ENCODE peak calls at places on chromosomes 1 and 21, in five cellular contexts. A is upper lobe of right lung; G is GM12865; P is neural crest cell; J is CD8-positive, alpha-beta T cell. K is an unnamed sample.

GRCh38 chr1:8871965-8872399 is 6.5 kb downstream of the ENO1 start:
- DNase-seq in A (no peak), G (no peak), P (no peak), J (no peak), K (no peak)

GRCh38 chr1:231485029-231485784 is 43.3 kb upstream of the TSNAX start:
- DNase-seq in A (no peak), G (no peak), P (no peak), J (no peak), K (no peak)

GRCh38 chr1:47481936-47482335 is 44.1 kb downstream of the FOXD2 start:
- DNase-seq in A (no peak), G (no peak), P (no peak), J (no peak), K (no peak)

GRCh38 chr1:152021557-152021956 is 15.2 kb downstream of the S100A11 start:
- DNase-seq in A (no peak), G (no peak), P (no peak), J (no peak), K (no peak)

GRCh38 chr1:164765557-164765956 is 206.6 kb downstream of the PBX1 start:
- DNase-seq in A (no peak), G (no peak), P (no peak), J (no peak), K (no peak)

GRCh38 chr1:9292361-9293240 is at the start of gene SPSB1:
- DNase-seq in A (peak; percentile 87), G (peak; percentile 84), P (peak; percentile 40), J (peak; percentile 66), K (peak; percentile 81)

GRCh38 chr1:198849108-198849507 is 210.3 kb downstream of the PTPRC start:
- DNase-seq in A (no peak), G (no peak), P (no peak), J (no peak), K (no peak)

GRCh38 chr1:234921266-234922062 is 207.2 kb downstream of the TOMM20 start:
- DNase-seq in A (no peak), G (no peak), P (no peak), J (no peak), K (no peak)

GRCh38 chr1:101216623-101217022 is 20.2 kb upstream of the S1PR1 start:
- DNase-seq in A (no peak), G (peak; percentile 25), P (no peak), J (no peak), K (no peak)

GRCh38 chr21:44521928-44522752 is 17.9 kb downstream of the KRTAP10-1 start:
- DNase-seq in A (peak; percentile 54), G (no peak), P (no peak), J (no peak), K (no peak)

GRCh38 chr1:241413386-241413785 is 56.4 kb upstream of the RGS7 start:
- DNase-seq in A (no peak), G (peak; percentile 9), P (no peak), J (no peak), K (no peak)

GRCh38 chr1:28516518-28516956 is 10.7 kb downstream of the RCC1 start:
- DNase-seq in A (no peak), G (peak; percentile 38), P (no peak), J (no peak), K (no peak)

GRCh38 chr1:43541721-43542401 is 11.2 kb downstream of the PTPRF start:
- DNase-seq in A (peak; percentile 88), G (no peak), P (no peak), J (no peak), K (no peak)

GRCh38 chr1:147851149-147851548 is 51.4 kb upstream of the GJA8 start:
- DNase-seq in A (no peak), G (peak; percentile 4), P (no peak), J (no peak), K (no peak)

GRCh38 chr1:109784551-109785252 is 21.0 kb upstream of the EPS8L3 start:
- DNase-seq in A (peak; percentile 30), G (no peak), P (no peak), J (no peak), K (no peak)

GRCh38 chr1:235302143-235302542 is 25.8 kb downstream of the ARID4B start:
- DNase-seq in A (no peak), G (no peak), P (no peak), J (no peak), K (no peak)

GRCh38 chr1:203359010-203359571 is 8.2 kb upstream of the FMOD start:
- DNase-seq in A (no peak), G (no peak), P (no peak), J (no peak), K (no peak)

GRCh38 chr21:45256912-45257672 is 30.6 kb downstream of the POFUT2 start:
- DNase-seq in A (no peak), G (no peak), P (no peak), J (no peak), K (no peak)

GRCh38 chr1:40029608-40030007 is 10.9 kb upstream of the CAP1 start:
- DNase-seq in A (no peak), G (no peak), P (no peak), J (no peak), K (no peak)

GRCh38 chr1:198155253-198155652 is 1.5 kb upstream of the NEK7 start:
- DNase-seq in A (no peak), G (no peak), P (no peak), J (no peak), K (no peak)

GRCh38 chr1:232477728-232478127 is 152.2 kb downstream of the SIPA1L2 start:
- DNase-seq in A (no peak), G (no peak), P (no peak), J (no peak), K (no peak)

GRCh38 chr1:163170975-163171676 is 31.6 kb downstream of the RGS5 start:
- DNase-seq in A (no peak), G (no peak), P (no peak), J (no peak), K (no peak)

GRCh38 chr1:111378806-111379205 is 48.7 kb downstream of the OVGP1 start:
- DNase-seq in A (no peak), G (no peak), P (no peak), J (no peak), K (no peak)

GRCh38 chr1:193762276-193762675 is 575.9 kb upstream of the B3GALT2 start:
- DNase-seq in A (no peak), G (no peak), P (no peak), J (no peak), K (no peak)

GRCh38 chr1:41215623-41216022 is 26.5 kb downstream of the SCMH1 start:
- DNase-seq in A (no peak), G (no peak), P (no peak), J (no peak), K (no peak)
- TF ChIP-seq CTCF in A (no peak), G (no peak), P (no peak), J (no peak), K (no peak)

DNA sequence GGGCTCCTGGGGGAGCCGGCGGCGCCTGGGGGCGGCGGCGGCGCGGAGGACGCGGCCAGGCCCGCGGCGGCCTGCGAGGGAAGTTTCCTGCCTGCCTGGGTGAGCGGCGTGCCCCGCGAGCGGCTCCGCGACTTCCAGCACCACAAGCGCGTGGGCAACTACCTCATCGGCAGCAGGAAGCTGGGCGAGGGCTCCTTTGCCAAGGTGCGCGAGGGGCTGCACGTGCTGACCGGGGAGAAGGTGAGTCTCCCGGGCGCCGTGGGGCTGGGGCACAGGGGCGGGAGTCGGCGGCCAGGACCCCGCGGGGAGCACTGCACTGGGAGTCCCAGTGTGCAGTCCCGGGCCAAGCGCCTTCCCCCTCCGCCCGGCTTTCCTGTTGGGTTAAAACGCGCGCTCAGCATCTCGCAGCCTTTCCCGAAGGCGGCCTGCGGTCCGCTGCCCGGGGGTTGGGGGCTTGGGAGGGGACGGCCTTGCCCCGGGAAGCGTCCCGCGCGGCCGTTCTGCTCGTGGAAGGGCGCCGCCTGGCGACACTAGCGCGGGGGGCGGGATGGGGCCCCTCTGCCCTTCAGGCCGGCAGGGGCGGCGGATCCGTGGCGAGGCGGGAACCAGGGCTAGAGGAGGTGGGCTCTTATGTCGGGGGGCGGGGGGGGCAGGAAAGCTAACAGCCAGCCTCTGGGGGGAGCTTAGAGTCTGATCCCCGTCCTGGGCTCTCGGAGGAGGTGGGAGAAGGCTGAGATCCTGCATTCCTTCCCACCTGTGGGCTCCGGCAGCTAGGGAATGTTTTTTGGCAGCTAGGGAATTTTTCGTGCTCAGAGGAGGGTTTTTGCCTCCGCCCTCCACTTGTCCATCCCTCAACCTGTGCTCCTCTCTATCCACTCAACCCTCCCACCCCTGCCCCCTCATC is 1.1 kb downstream of the HUNK start:
- DNase-seq in A (peak; percentile 81), G (peak; percentile 11), P (peak; percentile 84), J (peak; percentile 39), K (peak; percentile 48)
- TF ChIP-seq CTCF in A (peak; percentile 56), G (peak; percentile 43), P (peak; percentile 86), J (no peak), K (peak; percentile 66)

DNA sequence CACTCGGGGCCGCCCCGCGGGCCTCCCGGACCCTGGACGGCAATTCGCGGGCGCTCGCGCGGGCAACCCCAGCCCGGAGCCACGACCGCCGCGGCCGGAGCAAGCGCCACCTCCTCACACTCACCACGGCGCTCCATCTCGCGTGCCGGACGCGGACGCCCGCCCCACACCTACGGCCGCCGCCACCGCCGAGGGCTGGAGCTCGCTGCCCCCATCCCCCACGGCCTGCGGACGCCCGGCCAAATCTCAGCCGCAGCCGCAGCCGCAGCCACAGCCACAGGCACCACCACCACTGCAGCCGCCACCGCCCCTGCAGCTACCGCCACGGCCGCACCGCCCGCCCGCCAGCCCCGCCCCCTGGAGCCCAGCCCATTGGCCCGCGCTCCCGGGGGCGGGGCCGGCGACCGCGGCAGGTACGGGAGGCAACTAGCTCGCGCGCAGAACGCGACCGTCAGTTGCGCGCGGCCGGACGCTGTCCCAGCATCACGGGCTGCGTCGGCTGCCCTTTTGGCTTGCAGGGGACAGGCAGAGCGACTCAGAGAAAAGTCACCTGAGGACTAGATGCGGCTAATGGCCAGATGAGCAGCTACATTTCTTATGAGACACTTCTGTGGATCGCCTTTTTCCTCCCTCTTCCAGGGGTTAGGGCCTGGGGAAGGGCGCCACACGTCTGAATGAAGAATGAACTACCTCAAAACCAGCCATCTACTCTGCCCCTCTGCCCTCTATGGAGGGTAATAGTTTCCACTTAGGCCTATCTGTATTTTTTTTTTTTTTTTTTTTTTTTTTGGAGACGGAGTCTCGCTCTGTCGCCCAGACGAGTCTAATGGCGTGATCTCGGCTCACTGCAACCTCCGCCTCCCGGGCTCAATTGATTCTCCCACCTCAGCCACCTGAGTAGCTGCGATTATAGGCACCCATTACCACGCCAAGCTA is at the start of gene ARHGAP29:
- DNase-seq in A (peak; percentile 93), G (peak; percentile 64), P (peak; percentile 73), J (peak; percentile 37), K (peak; percentile 77)
- TF ChIP-seq CTCF in A (no peak), G (no peak), P (no peak), J (no peak), K (no peak)

GRCh38 chr1:223712184-223712855 is at the start of gene CAPN2:
- DNase-seq in A (peak; percentile 93), G (peak; percentile 81), P (peak; percentile 60), J (peak; percentile 65), K (peak; percentile 74)
- TF ChIP-seq CTCF in A (peak; percentile 68), G (peak; percentile 57), P (peak; percentile 66), J (peak; percentile 50), K (peak; percentile 51)

DNA sequence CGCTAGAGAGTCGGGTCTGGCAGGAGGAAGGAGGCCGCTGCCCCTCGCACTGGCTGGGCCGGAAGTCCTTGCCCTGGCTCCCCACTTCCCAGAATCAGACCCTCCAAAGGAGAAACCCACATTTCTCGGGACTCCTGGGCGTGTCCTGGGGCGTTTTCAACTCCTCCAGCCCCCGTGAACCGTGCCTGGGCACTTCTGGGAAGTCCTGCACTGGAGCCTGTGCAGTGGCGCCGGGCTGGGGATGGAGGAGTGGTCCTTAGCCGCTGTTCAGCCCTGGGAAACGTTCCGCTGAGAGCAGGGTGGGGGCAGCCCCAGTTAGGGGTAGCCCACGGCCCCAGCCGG is 3.0 kb downstream of the IGSF21 start:
- DNase-seq in A (no peak), G (no peak), P (no peak), J (no peak), K (no peak)
- TF ChIP-seq CTCF in A (no peak), G (no peak), P (no peak), J (no peak), K (no peak)

GRCh38 chr1:220685879-220686278 is 4.3 kb upstream of the C1orf115 start:
- DNase-seq in A (no peak), G (no peak), P (no peak), J (no peak), K (no peak)
- TF ChIP-seq CTCF in A (no peak), G (no peak), P (peak; percentile 24), J (no peak), K (no peak)